ENCODE peak calls at places on chromosomes 16 and 17, in five cellular contexts. O is activated gamma-delta T cell treated with anti-CD3 and anti-CD28 coated beads, Interleukin-2, amount 50 U/mL, for 16 hours; L is AG04449; F is kidney; M is mesendoderm. Y is an unnamed sample.
A peak's percentile ranks its signal among the peaks of the same experiment; 100 is the strongest.

GRCh38 chr17:65027305-65027704 is 29.2 kb downstream of the GNA13 start:
- DNase-seq in F (no peak), O (no peak), M (peak; percentile 81), L (no peak), Y (no peak)

GRCh38 chr16:85329059-85329812 is 217.0 kb upstream of the CIBAR2 start:
- DNase-seq in F (peak; percentile 76), M (peak; percentile 87), O (no peak), L (no peak), Y (no peak)

GRCh38 chr17:9646556-9646905 is 1.2 kb downstream of the USP43 start:
- DNase-seq in M (peak; percentile 51), L (no peak), O (no peak), F (no peak), Y (no peak)

GRCh38 chr16:75459691-75460090 is 4.8 kb downstream of the TMEM170A start:
- DNase-seq in L (no peak), F (no peak), O (no peak), M (no peak), Y (no peak)

GRCh38 chr17:83004791-83005380 is 74.5 kb upstream of the METRNL start:
- DNase-seq in O (no peak), M (no peak), F (no peak), L (no peak), Y (no peak)

GRCh38 chr17:66255527-66255971 is 26.3 kb upstream of the APOH start:
- DNase-seq in O (no peak), F (no peak), L (no peak), M (no peak), Y (no peak)

GRCh38 chr17:74964988-74965622 is 7.5 kb downstream of the HID1 start:
- DNase-seq in M (no peak), O (no peak), F (no peak), L (no peak), Y (no peak)

GRCh38 chr17:79997004-79997673 is 38.5 kb downstream of the TBC1D16 start:
- DNase-seq in F (no peak), O (peak; percentile 46), M (no peak), L (no peak), Y (no peak)

GRCh38 chr17:37700881-37701280 is 44.0 kb downstream of the HNF1B start:
- DNase-seq in L (no peak), O (no peak), M (no peak), F (no peak), Y (no peak)

GRCh38 chr17:13594762-13595697 is 6.7 kb downstream of the HS3ST3A1 start:
- DNase-seq in O (peak; percentile 85), F (no peak), L (peak; percentile 57), M (peak; percentile 92), Y (peak; percentile 89)

GRCh38 chr17:62778990-62779681 is 29.0 kb downstream of the MARCHF10 start:
- DNase-seq in O (no peak), L (peak; percentile 82), M (no peak), F (peak; percentile 90), Y (peak; percentile 80)

GRCh38 chr17:17069849-17070248 is 27.6 kb downstream of the MPRIP start:
- DNase-seq in O (no peak), L (no peak), F (no peak), M (no peak), Y (no peak)

GRCh38 chr17:1301546-1301945 is 22.1 kb downstream of the TRARG1 start:
- DNase-seq in L (no peak), O (no peak), F (no peak), M (no peak), Y (no peak)

GRCh38 chr17:7211512-7212277 is 7.9 kb downstream of the DLG4 start:
- DNase-seq in F (peak; percentile 63), O (no peak), M (peak; percentile 46), L (no peak), Y (no peak)

GRCh38 chr16:35569413-35569812 is 2110.0 kb downstream of the TP53TG3F start:
- DNase-seq in L (no peak), M (no peak), O (no peak), F (no peak), Y (no peak)

GRCh38 chr16:88282221-88283041 is 100.3 kb upstream of the ZNF469 start:
- DNase-seq in L (no peak), F (peak; percentile 35), M (no peak), O (no peak), Y (no peak)

GRCh38 chr16:87457051-87457611 is 35.7 kb downstream of the ZCCHC14 start:
- DNase-seq in O (no peak), F (no peak), M (no peak), L (no peak), Y (no peak)

GRCh38 chr17:39196191-39196819 is 1.2 kb downstream of the CACNB1 start:
- DNase-seq in M (no peak), L (no peak), F (no peak), O (no peak), Y (no peak)

GRCh38 chr16:71645450-71645849 is 19.5 kb downstream of the MARVELD3 start:
- DNase-seq in M (peak; percentile 63), F (no peak), L (no peak), O (no peak), Y (no peak)

GRCh38 chr17:67528751-67529436 is 151.8 kb downstream of the PITPNC1 start:
- DNase-seq in O (no peak), M (peak; percentile 86), L (peak; percentile 59), F (peak; percentile 96), Y (peak; percentile 60)

GRCh38 chr17:8946476-8946875 is 19.0 kb downstream of the PIK3R5 start:
- DNase-seq in O (no peak), M (no peak), L (no peak), F (no peak), Y (no peak)

GRCh38 chr16:1119766-1120611 is 23.9 kb upstream of the C1QTNF8 start:
- DNase-seq in O (no peak), M (no peak), F (no peak), L (no peak), Y (no peak)

GRCh38 chr17:31596382-31597323 is 205.2 kb downstream of the RAB11FIP4 start:
- DNase-seq in L (peak; percentile 97), F (peak; percentile 94), M (peak; percentile 94), O (no peak), Y (peak; percentile 45)

GRCh38 chr17:17538417-17539391 is 42.5 kb upstream of the RASD1 start:
- DNase-seq in L (no peak), F (no peak), O (no peak), M (no peak), Y (no peak)

GRCh38 chr17:38687291-38687690 is 12.5 kb upstream of the EPOP start:
- DNase-seq in O (no peak), L (no peak), F (no peak), M (no peak), Y (no peak)

Y was measured in head of caudate nucleus.